ENCODE peak calls at places on chromosomes 1 and 21, in seven cellular contexts. L, F, W, Q, O, V and Z are unnamed samples.

GRCh38 chr1:225973158-225973557 is 26.0 kb downstream of the SDE2 start:
- DNase-seq in L (no peak), F (no peak), W (no peak), Q (no peak), O (no peak), V (no peak), Z (no peak)

GRCh38 chr1:73576084-73576483 is 621.9 kb downstream of the LRRIQ3 start:
- DNase-seq in L (no peak), F (no peak), W (no peak), Q (no peak), O (no peak), V (no peak), Z (no peak)

GRCh38 chr21:42455196-42455595 is 40.8 kb downstream of the RSPH1 start:
- DNase-seq in L (no peak), F (peak), W (peak), Q (no peak), O (no peak), V (no peak), Z (no peak)

GRCh38 chr1:112704908-112705627 is 1.9 kb downstream of the RHOC start:
- DNase-seq in L (peak), F (peak), W (peak), Q (peak), O (peak), V (no peak), Z (peak)

GRCh38 chr21:29581393-29581792 is 282.7 kb downstream of the BACH1 start:
- DNase-seq in L (no peak), F (no peak), W (no peak), Q (no peak), O (no peak), V (no peak), Z (no peak)

GRCh38 chr1:164765557-164765956 is 206.6 kb downstream of the PBX1 start:
- DNase-seq in L (no peak), F (no peak), W (no peak), Q (no peak), O (no peak), V (no peak), Z (no peak)

GRCh38 chr1:178684542-178685000 is 40.5 kb upstream of the RALGPS2 start:
- DNase-seq in L (no peak), F (no peak), W (no peak), Q (no peak), O (no peak), V (no peak), Z (no peak)

GRCh38 chr1:232227171-232227740 is 402.7 kb downstream of the SIPA1L2 start:
- DNase-seq in L (no peak), F (no peak), W (no peak), Q (no peak), O (no peak), V (no peak), Z (no peak)

GRCh38 chr1:117368116-117369108 is 1.2 kb downstream of the MAN1A2 start:
- DNase-seq in L (no peak), F (no peak), W (no peak), Q (no peak), O (no peak), V (no peak), Z (no peak)

GRCh38 chr1:34977210-34977471 is 8.0 kb downstream of the TMEM35B start:
- DNase-seq in L (no peak), F (no peak), W (no peak), Q (no peak), O (no peak), V (no peak), Z (no peak)

GRCh38 chr1:211616231-211617031 is 37.5 kb upstream of the SLC30A1 start:
- DNase-seq in L (no peak), F (peak), W (no peak), Q (no peak), O (no peak), V (no peak), Z (peak)